ENCODE peak calls at places on chromosomes 11 and 22, in five cellular contexts. K is H54, R is uterus, O is lower leg skin, D is heart left ventricle. C is an unnamed sample.
A peak's percentile ranks its signal among the peaks of the same experiment; 100 is the strongest.

GRCh38 chr11:1348146-1348545 is 38.7 kb upstream of the TOLLIP start:
- DNase-seq in D (no peak), K (no peak), R (no peak), O (no peak), C (no peak)

GRCh38 chr11:88555829-88556202 is 218.3 kb upstream of the CTSC start:
- DNase-seq in O (no peak), D (no peak), R (no peak), K (no peak), C (no peak)

GRCh38 chr11:47788181-47788580 is 21.0 kb upstream of the FNBP4 start:
- DNase-seq in O (no peak), K (no peak), D (no peak), R (no peak), C (no peak)

GRCh38 chr11:61027141-61027840 is 55.8 kb downstream of the CD6 start:
- DNase-seq in R (no peak), D (no peak), O (no peak), K (no peak), C (no peak)

GRCh38 chr22:29150701-29151100 is 55.0 kb upstream of the EMID1 start:
- DNase-seq in O (no peak), D (no peak), K (no peak), R (no peak), C (no peak)

GRCh38 chr11:76253416-76253815 is 47.1 kb upstream of the WNT11 start:
- DNase-seq in O (no peak), K (no peak), D (no peak), R (no peak), C (no peak)

GRCh38 chr11:3107608-3108182 is 50.5 kb upstream of the CARS1 start:
- DNase-seq in D (no peak), O (no peak), K (no peak), R (peak; percentile 15), C (no peak)

GRCh38 chr11:115941481-115941993 is 437.3 kb upstream of the CADM1 start:
- DNase-seq in O (peak; percentile 20), D (peak; percentile 77), R (peak; percentile 22), K (peak; percentile 63), C (peak; percentile 22)

GRCh38 chr11:112440518-112440917 is 179.9 kb upstream of the PLET1 start:
- DNase-seq in D (no peak), R (no peak), O (no peak), K (no peak), C (no peak)

GRCh38 chr11:45150301-45150700 is 3.9 kb downstream of the PRDM11 start:
- DNase-seq in D (no peak), K (no peak), O (no peak), R (no peak), C (no peak)

GRCh38 chr11:64444838-64445441 is 86.0 kb downstream of the RPS6KA4 start:
- DNase-seq in O (no peak), D (no peak), R (no peak), K (peak; percentile 38), C (no peak)

GRCh38 chr11:62504158-62504973 is 42.2 kb downstream of the AHNAK start:
- DNase-seq in O (no peak), R (no peak), D (peak; percentile 39), K (no peak), C (no peak)
- TF ChIP-seq POLR2A in O (no peak), R (no peak), D (no peak), K (no peak), C (no peak)

DNA sequence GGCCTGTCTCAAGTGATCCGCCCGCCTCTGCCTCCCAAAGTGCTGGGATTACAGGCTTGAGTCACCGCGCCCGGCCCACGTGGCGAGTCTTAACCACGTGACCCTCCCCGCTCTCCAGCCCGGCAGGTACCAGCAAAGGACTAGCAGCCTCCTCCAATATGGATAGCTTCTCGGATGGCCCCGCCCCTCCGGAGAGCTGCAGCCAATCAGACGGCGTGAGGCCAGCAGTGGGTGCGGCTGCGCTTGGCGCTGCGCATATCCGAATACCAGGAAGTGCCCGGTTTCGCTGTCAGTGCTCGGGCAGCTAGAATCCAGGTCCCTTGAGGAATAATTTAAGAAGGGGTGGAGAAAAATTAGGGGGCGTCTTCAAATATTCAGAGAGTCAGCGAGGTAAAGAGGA is 14.7 kb upstream of the PISD start:
- DNase-seq in O (peak; percentile 94), K (no peak), D (peak; percentile 94), R (peak; percentile 91), C (peak; percentile 97)
- TF ChIP-seq POLR2A in O (no peak), K (no peak), D (peak; percentile 37), R (peak; percentile 26), C (peak; percentile 83)

DNA sequence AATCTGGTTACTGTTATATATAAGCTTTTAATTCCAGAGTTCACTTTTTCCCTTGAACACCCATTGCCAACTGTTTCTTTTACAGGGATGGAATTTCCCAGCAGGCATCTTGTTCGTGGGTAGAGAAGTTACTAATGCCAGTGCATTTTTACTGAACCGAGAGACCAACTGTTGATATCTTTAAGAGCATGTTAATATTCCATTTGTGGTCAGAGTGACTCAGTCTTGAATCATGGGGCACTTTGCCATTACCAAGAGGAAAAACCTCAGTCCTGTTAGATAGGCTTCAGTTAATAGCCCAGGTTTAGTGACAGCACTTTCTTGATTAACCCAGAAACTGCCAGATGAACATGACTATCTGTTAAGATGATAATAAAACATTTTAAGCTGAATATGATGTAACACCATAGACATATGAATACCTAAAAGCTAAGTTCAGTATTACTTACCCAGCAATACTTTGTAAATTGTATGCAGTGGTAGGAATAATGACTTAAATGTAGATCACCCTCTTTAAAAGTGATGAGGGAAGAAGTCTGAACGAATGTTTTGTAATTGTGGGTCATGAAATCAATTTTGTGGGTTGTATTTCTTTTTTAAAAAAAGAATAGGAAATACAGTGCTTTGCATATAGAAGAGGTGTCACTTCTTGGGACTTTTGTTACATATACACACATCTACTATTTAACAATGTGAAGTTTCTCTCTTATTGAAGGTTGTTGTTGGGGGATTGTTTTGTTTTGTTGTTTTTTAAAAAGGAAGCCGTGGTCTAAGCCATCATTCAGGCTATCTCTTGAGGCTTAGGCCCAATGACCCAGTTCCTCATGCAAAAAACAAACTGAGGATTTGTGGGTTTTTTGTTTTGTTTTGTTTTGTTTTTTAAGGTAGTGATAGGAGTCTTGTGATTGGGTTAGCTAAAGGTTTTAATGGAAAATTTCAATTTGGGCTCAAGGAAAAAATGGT is 79.2 kb upstream of the GRIK4 start:
- DNase-seq in R (peak; percentile 50), D (no peak), K (peak; percentile 18), O (peak; percentile 70), C (no peak)
- TF ChIP-seq POLR2A in R (no peak), D (no peak), K (no peak), O (no peak), C (no peak)

GRCh38 chr22:41285820-41286638 is at the start of gene RANGAP1:
- DNase-seq in K (peak; percentile 78), O (peak; percentile 96), R (peak; percentile 96), D (peak; percentile 99), C (peak; percentile 99)
- TF ChIP-seq POLR2A in K (peak; percentile 63), O (no peak), R (peak; percentile 57), D (peak; percentile 90), C (peak; percentile 84)

GRCh38 chr22:36546932-36547331 is 18.0 kb upstream of the EIF3D start:
- DNase-seq in K (no peak), D (no peak), O (no peak), R (no peak), C (no peak)

GRCh38 chr22:36546092-36546804 is 17.3 kb upstream of the EIF3D start:
- DNase-seq in D (peak; percentile 39), K (no peak), O (no peak), R (no peak), C (peak; percentile 25)

GRCh38 chr22:36541831-36542391 is 12.9 kb upstream of the EIF3D start:
- DNase-seq in R (peak; percentile 42), K (no peak), O (no peak), D (no peak), C (no peak)

GRCh38 chr22:36540867-36541642 is 12.1 kb upstream of the EIF3D start:
- DNase-seq in D (no peak), R (no peak), K (no peak), O (no peak), C (no peak)

DNA sequence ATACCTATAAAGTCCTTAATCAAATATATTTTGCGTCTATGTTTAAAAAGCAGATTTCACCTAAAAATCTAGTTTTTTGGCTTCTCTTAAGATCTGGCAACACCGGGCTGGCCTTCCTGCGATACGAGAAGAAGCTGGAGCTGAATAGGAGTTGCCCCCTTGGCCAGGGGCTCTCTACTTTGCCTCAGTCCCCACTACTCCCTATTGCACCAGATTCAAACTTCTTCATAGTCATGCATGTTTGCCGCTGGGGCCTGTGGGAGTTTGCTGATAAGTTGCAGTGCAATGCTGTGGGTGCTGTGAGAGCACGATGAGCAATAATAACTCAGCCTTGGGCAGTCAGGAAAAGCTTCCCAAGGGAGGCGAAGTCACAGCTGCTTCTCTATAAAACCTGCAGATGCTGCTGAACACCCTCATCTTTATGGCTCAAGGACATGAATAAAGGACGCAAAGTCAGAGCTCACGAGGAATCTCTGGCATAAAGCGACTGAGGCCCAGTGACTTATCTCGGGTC is 15.2 kb upstream of the EIF3D start:
- DNase-seq in O (no peak), D (no peak), R (no peak), K (no peak), C (no peak)
- TF ChIP-seq POLR2A in O (no peak), D (no peak), R (no peak), K (no peak), C (no peak)

GRCh38 chr11:33881651-33882279 is 10.1 kb downstream of the LMO2 start:
- DNase-seq in D (no peak), R (no peak), K (no peak), O (no peak), C (no peak)
- TF ChIP-seq POLR2A in D (no peak), R (no peak), K (no peak), O (no peak), C (no peak)

GRCh38 chr22:38467904-38468760 is at the start of gene KDELR3:
- DNase-seq in R (peak; percentile 57), O (no peak), D (peak; percentile 79), K (peak; percentile 70), C (peak; percentile 80)
- TF ChIP-seq POLR2A in R (peak; percentile 45), O (no peak), D (peak; percentile 27), K (peak; percentile 69), C (peak; percentile 43)

C was measured in transverse colon.